ENCODE peak calls at places on chromosomes 4 and X, in seven cellular contexts. B is stomach, M is tibial artery, K is heart left ventricle, Z is GM23338, I is NT2/D1, L is lower lobe of right lung. Y is an unnamed sample. For H3K4me1, the result is how much of the 10 kb centered on the place peaks cover.

GRCh38 chrX:1231850-1232505 is 19.5 kb upstream of the CRLF2 start:
- DNase-seq in B (no peak), M (peak), K (no peak), Z (no peak), I (no peak), L (no peak), Y (no peak)

GRCh38 chrX:22950278-22951266 is 49.2 kb upstream of the DDX53 start:
- DNase-seq in B (no peak), M (no peak), K (no peak), Z (no peak), I (no peak), L (no peak), Y (no peak)

GRCh38 chrX:43504394-43504793 is 151.7 kb upstream of the MAOA start:
- DNase-seq in B (no peak), M (no peak), K (no peak), Z (no peak), I (no peak), L (no peak), Y (no peak)

GRCh38 chr4:53717064-53717549 is 125.8 kb upstream of the LNX1 start:
- DNase-seq in B (no peak), M (no peak), K (no peak), Z (no peak), I (no peak), L (no peak), Y (no peak)

GRCh38 chrX:21905976-21906375 is 34.5 kb upstream of the SMS start:
- DNase-seq in B (no peak), M (no peak), K (no peak), Z (no peak), I (no peak), L (no peak), Y (no peak)

GRCh38 chrX:16606142-16606720 is 43.7 kb upstream of the S100G start:
- DNase-seq in B (no peak), M (no peak), K (no peak), Z (no peak), I (no peak), L (no peak), Y (no peak)

GRCh38 chr4:73341454-73341853 is 62.6 kb upstream of the ALB start:
- DNase-seq in B (peak), M (no peak), K (no peak), Z (peak), I (peak), L (no peak), Y (no peak)

GRCh38 chrX:130680164-130681035 is 222.6 kb downstream of the ENOX2 start:
- DNase-seq in B (no peak), M (no peak), K (no peak), Z (no peak), I (no peak), L (no peak), Y (no peak)

GRCh38 chrX:16786791-16787735 is 797 bp downstream of the TXLNG start:
- DNase-seq in B (no peak), M (peak), K (no peak), Z (peak), I (no peak), L (peak), Y (no peak)

GRCh38 chr4:127988638-127989037 is 23.4 kb downstream of the ABHD18 start:
- DNase-seq in B (no peak), M (no peak), K (no peak), Z (no peak), I (no peak), L (no peak), Y (no peak)

GRCh38 chr4:41204400-41204978 is 9.9 kb downstream of the APBB2 start:
- DNase-seq in B (peak), M (no peak), K (peak), Z (no peak), I (no peak), L (no peak), Y (no peak)

GRCh38 chrX:112636951-112637541 is 42.7 kb downstream of the LHFPL1 start:
- DNase-seq in B (no peak), M (no peak), K (no peak), Z (no peak), I (no peak), L (no peak), Y (no peak)

GRCh38 chr4:107220976-107221375 is 184.9 kb upstream of the DKK2 start:
- DNase-seq in B (no peak), M (no peak), K (no peak), Z (no peak), I (no peak), L (no peak), Y (no peak)

GRCh38 chrX:107935200-107935599 is 47.0 kb downstream of the TEX13B start:
- DNase-seq in B (no peak), M (no peak), K (no peak), Z (peak), I (no peak), L (no peak), Y (no peak)

GRCh38 chr4:76758290-76758882 is 139.6 kb downstream of the SOWAHB start:
- DNase-seq in B (no peak), M (no peak), K (no peak), Z (peak), I (peak), L (no peak), Y (no peak)

GRCh38 chr4:2105559-2105958 is 46.4 kb downstream of the NAT8L start:
- DNase-seq in B (no peak), M (no peak), K (no peak), Z (no peak), I (no peak), L (no peak), Y (no peak)

GRCh38 chr4:134544303-134544761 is 342.7 kb upstream of the PABPC4L start:
- DNase-seq in B (no peak), M (no peak), K (peak), Z (peak), I (no peak), L (no peak), Y (no peak)

GRCh38 chrX:34288782-34289181 is 156.7 kb upstream of the FAM47A start:
- DNase-seq in B (no peak), M (no peak), K (no peak), Z (no peak), I (no peak), L (no peak), Y (no peak)

GRCh38 chrX:103417370-103417769 is 41.0 kb downstream of the BEX3 start:
- DNase-seq in B (no peak), M (no peak), K (no peak), Z (peak), I (no peak), L (no peak), Y (no peak)

GRCh38 chr4:1371151-1371830 is 24.3 kb downstream of the UVSSA start:
- DNase-seq in B (no peak), M (peak), K (no peak), Z (no peak), I (no peak), L (peak), Y (no peak)

GRCh38 chrX:117274943-117275342 is 812.2 kb upstream of the CT83 start:
- DNase-seq in B (no peak), M (no peak), K (no peak), Z (no peak), I (no peak), L (no peak), Y (no peak)

GRCh38 chr4:3287972-3288570 is 4.8 kb upstream of the RGS12 start:
- DNase-seq in B (peak), M (peak), K (no peak), Z (no peak), I (no peak), L (no peak), Y (peak)
- H3K4me1 ChIP-seq in B (under half), M (under half), K (under half), Z (under half), I (under half), L (under half), Y (under half)

GRCh38 chr4:94523617-94524016 is 71.9 kb downstream of the PDLIM5 start:
- DNase-seq in B (no peak), M (no peak), K (no peak), Z (no peak), I (no peak), L (no peak), Y (no peak)
- H3K4me1 ChIP-seq in B (half or more), M (half or more), K (half or more), Z (under half), I (under half), L (half or more), Y (under half)

GRCh38 chr4:13168326-13168725 is 315.8 kb downstream of the RAB28 start:
- DNase-seq in B (no peak), M (no peak), K (no peak), Z (no peak), I (no peak), L (no peak), Y (no peak)

GRCh38 chr4:13164783-13165371 is 319.3 kb downstream of the RAB28 start:
- DNase-seq in B (no peak), M (no peak), K (no peak), Z (no peak), I (no peak), L (no peak), Y (no peak)

GRCh38 chr4:13162886-13163285 is 321.3 kb downstream of the RAB28 start:
- DNase-seq in B (no peak), M (no peak), K (no peak), Z (peak), I (no peak), L (no peak), Y (no peak)

GRCh38 chr4:13169731-13170130 is 314.4 kb downstream of the RAB28 start:
- DNase-seq in B (no peak), M (no peak), K (no peak), Z (no peak), I (no peak), L (no peak), Y (no peak)

GRCh38 chr4:13166214-13166613 is 317.9 kb downstream of the RAB28 start:
- DNase-seq in B (no peak), M (no peak), K (no peak), Z (no peak), I (no peak), L (no peak), Y (no peak)
- H3K4me1 ChIP-seq in B (under half), M (under half), K (under half), Z (under half), I (under half), L (under half), Y (under half)

GRCh38 chr4:56762484-56763250 is 58.8 kb downstream of the SPINK2 start:
- DNase-seq in B (no peak), M (no peak), K (no peak), Z (no peak), I (no peak), L (no peak), Y (no peak)

GRCh38 chr4:56764206-56764605 is 57.3 kb downstream of the SPINK2 start:
- DNase-seq in B (no peak), M (no peak), K (no peak), Z (no peak), I (no peak), L (no peak), Y (no peak)

GRCh38 chr4:56757821-56758400 is 63.6 kb downstream of the SPINK2 start:
- DNase-seq in B (peak), M (peak), K (peak), Z (peak), I (peak), L (peak), Y (peak)

GRCh38 chr4:56757270-56757746 is 64.2 kb downstream of the SPINK2 start:
- DNase-seq in B (no peak), M (peak), K (no peak), Z (no peak), I (no peak), L (no peak), Y (no peak)

GRCh38 chr4:56760194-56760593 is 61.3 kb downstream of the SPINK2 start:
- DNase-seq in B (no peak), M (no peak), K (no peak), Z (no peak), I (no peak), L (no peak), Y (no peak)
- H3K4me1 ChIP-seq in B (under half), M (under half), K (under half), Z (under half), I (under half), L (under half), Y (under half)